ENCODE peak calls at places on chromosomes 12 and 14, in ten cellular contexts. N, T, Y, J, Q, X, P, S, G and H are unnamed samples.

GRCh38 chr14:48323655-48324054 is 648.2 kb upstream of the MDGA2 start:
- DNase-seq in N (no peak), T (peak), Y (no peak), J (no peak), Q (no peak), X (peak), P (no peak), S (no peak), G (no peak), H (no peak)

GRCh38 chr14:90426663-90427062 is 29.8 kb downstream of the CALM1 start:
- DNase-seq in N (no peak), T (peak), Y (no peak), J (no peak), Q (no peak), X (no peak), P (no peak), S (no peak), G (no peak), H (peak)

GRCh38 chr12:45010051-45010450 is 40.8 kb downstream of the DBX2 start:
- DNase-seq in N (no peak), T (no peak), Y (no peak), J (no peak), Q (no peak), X (no peak), P (no peak), S (no peak), G (peak), H (no peak)

GRCh38 chr14:101839236-101839635 is 77.7 kb downstream of the PPP2R5C start:
- DNase-seq in N (no peak), T (no peak), Y (no peak), J (no peak), Q (no peak), X (no peak), P (no peak), S (peak), G (no peak), H (no peak)

GRCh38 chr14:35114036-35114435 is 7.8 kb downstream of the PPP2R3C start:
- DNase-seq in N (no peak), T (peak), Y (no peak), J (no peak), Q (no peak), X (peak), P (no peak), S (no peak), G (peak), H (no peak)

GRCh38 chr14:96092936-96093335 is 53.8 kb downstream of the C14orf132 start:
- DNase-seq in N (no peak), T (no peak), Y (no peak), J (no peak), Q (no peak), X (no peak), P (no peak), S (no peak), G (no peak), H (no peak)

GRCh38 chr14:104297313-104297704 is 158.9 kb downstream of the KIF26A start:
- DNase-seq in N (no peak), T (no peak), Y (no peak), J (no peak), Q (no peak), X (no peak), P (no peak), S (no peak), G (no peak), H (no peak)

GRCh38 chr14:50615056-50615455 is 53.0 kb downstream of the SAV1 start:
- DNase-seq in N (no peak), T (no peak), Y (no peak), J (no peak), Q (no peak), X (no peak), P (no peak), S (no peak), G (no peak), H (no peak)

GRCh38 chr14:30990766-30991165 is 34.7 kb upstream of the AP4S1 start:
- DNase-seq in N (no peak), T (no peak), Y (no peak), J (no peak), Q (no peak), X (no peak), P (no peak), S (no peak), G (no peak), H (no peak)

GRCh38 chr14:76710093-76711010 is 50.9 kb upstream of the VASH1 start:
- DNase-seq in N (peak), T (peak), Y (peak), J (no peak), Q (peak), X (peak), P (no peak), S (no peak), G (peak), H (peak)

GRCh38 chr12:91404362-91404899 is 221.8 kb upstream of the DCN start:
- DNase-seq in N (no peak), T (no peak), Y (no peak), J (no peak), Q (no peak), X (no peak), P (no peak), S (no peak), G (no peak), H (no peak)

GRCh38 chr12:63944586-63945228 is 100.2 kb downstream of the SRGAP1 start:
- DNase-seq in N (no peak), T (no peak), Y (no peak), J (peak), Q (no peak), X (no peak), P (no peak), S (no peak), G (no peak), H (no peak)

GRCh38 chr12:124463341-124463861 is 104.0 kb downstream of the NCOR2 start:
- DNase-seq in N (no peak), T (no peak), Y (no peak), J (no peak), Q (peak), X (no peak), P (no peak), S (no peak), G (no peak), H (peak)

GRCh38 chr12:123516221-123516780 is 17.2 kb downstream of the RILPL1 start:
- DNase-seq in N (no peak), T (peak), Y (no peak), J (no peak), Q (peak), X (peak), P (no peak), S (no peak), G (no peak), H (no peak)

GRCh38 chr12:108734200-108734906 is 3.0 kb upstream of the CORO1C start:
- DNase-seq in N (no peak), T (peak), Y (no peak), J (peak), Q (no peak), X (peak), P (peak), S (peak), G (peak), H (no peak)

GRCh38 chr12:122958198-122958888 is 7.9 kb downstream of the ABCB9 start:
- DNase-seq in N (no peak), T (peak), Y (no peak), J (no peak), Q (no peak), X (no peak), P (no peak), S (no peak), G (no peak), H (no peak)

GRCh38 chr14:95619785-95620417 is 66.3 kb upstream of the TCL1B start:
- DNase-seq in N (no peak), T (no peak), Y (no peak), J (no peak), Q (peak), X (no peak), P (no peak), S (no peak), G (no peak), H (no peak)

GRCh38 chr14:106848330-106849121 is 1322.1 kb downstream of the TMEM121 start:
- DNase-seq in N (no peak), T (no peak), Y (no peak), J (no peak), Q (peak), X (no peak), P (no peak), S (no peak), G (no peak), H (no peak)

GRCh38 chr12:93315907-93316622 is 61.7 kb upstream of the NUDT4 start:
- DNase-seq in N (no peak), T (no peak), Y (no peak), J (no peak), Q (no peak), X (no peak), P (no peak), S (no peak), G (no peak), H (no peak)

GRCh38 chr12:12209043-12209442 is 57.8 kb downstream of the LRP6 start:
- DNase-seq in N (no peak), T (no peak), Y (no peak), J (no peak), Q (no peak), X (no peak), P (no peak), S (no peak), G (no peak), H (no peak)

GRCh38 chr14:53399057-53399456 is 245.9 kb upstream of the DDHD1 start:
- DNase-seq in N (peak), T (peak), Y (no peak), J (no peak), Q (no peak), X (peak), P (peak), S (no peak), G (peak), H (no peak)

GRCh38 chr12:53994691-53995310 is 5.2 kb upstream of the HOXC9 start:
- DNase-seq in N (no peak), T (no peak), Y (no peak), J (no peak), Q (no peak), X (no peak), P (no peak), S (no peak), G (no peak), H (no peak)

GRCh38 chr12:120361506-120362208 is 7.3 kb downstream of the MSI1 start:
- DNase-seq in N (peak), T (peak), Y (no peak), J (no peak), Q (peak), X (peak), P (no peak), S (no peak), G (peak), H (no peak)

GRCh38 chr14:92934196-92935085 is 11.5 kb downstream of the CHGA start:
- DNase-seq in N (no peak), T (no peak), Y (no peak), J (no peak), Q (no peak), X (no peak), P (no peak), S (no peak), G (no peak), H (no peak)

GRCh38 chr14:99936738-99937474 is 128.3 kb upstream of the EVL start:
- DNase-seq in N (no peak), T (no peak), Y (no peak), J (no peak), Q (no peak), X (peak), P (no peak), S (no peak), G (no peak), H (no peak)

GRCh38 chr12:111270128-111270651 is 98.7 kb downstream of the PHETA1 start:
- DNase-seq in N (no peak), T (no peak), Y (no peak), J (no peak), Q (no peak), X (no peak), P (no peak), S (no peak), G (no peak), H (no peak)

GRCh38 chr12:7868391-7868790 is 4.3 kb downstream of the SLC2A14 start:
- DNase-seq in N (no peak), T (peak), Y (no peak), J (no peak), Q (no peak), X (no peak), P (no peak), S (no peak), G (peak), H (no peak)

GRCh38 chr12:14654416-14654815 is 42.0 kb downstream of the GUCY2C start:
- DNase-seq in N (no peak), T (no peak), Y (no peak), J (no peak), Q (no peak), X (no peak), P (no peak), S (no peak), G (peak), H (no peak)

GRCh38 chr12:89529738-89530137 is 3.9 kb upstream of the POC1B start:
- DNase-seq in N (no peak), T (peak), Y (no peak), J (peak), Q (peak), X (peak), P (no peak), S (no peak), G (peak), H (no peak)

GRCh38 chr14:63545431-63545830 is 2.3 kb upstream of the PPP2R5E start:
- DNase-seq in N (no peak), T (no peak), Y (no peak), J (no peak), Q (no peak), X (no peak), P (no peak), S (no peak), G (no peak), H (no peak)

GRCh38 chr12:42428850-42429249 is 102.9 kb downstream of the PPHLN1 start:
- DNase-seq in N (no peak), T (no peak), Y (no peak), J (no peak), Q (no peak), X (no peak), P (no peak), S (no peak), G (no peak), H (no peak)

GRCh38 chr12:75877588-75878381 is 153.8 kb downstream of the PHLDA1 start:
- DNase-seq in N (no peak), T (peak), Y (no peak), J (no peak), Q (no peak), X (peak), P (no peak), S (no peak), G (no peak), H (no peak)

GRCh38 chr12:27620121-27620520 is 76.1 kb upstream of the REP15 start:
- DNase-seq in N (no peak), T (no peak), Y (no peak), J (no peak), Q (no peak), X (no peak), P (no peak), S (no peak), G (no peak), H (no peak)